ENCODE peak calls at places on chromosomes 7 and 10, in four cellular contexts. H is stimulated activated CD8-positive, alpha-beta memory T cell treated with anti-CD3 and anti-CD28 coated beads, Interleukin-12 subunit alpha, Interleukin-12 subunit beta, amount 100 ng/mL, for 1 hour; Q is T follicular helper cell; N is RPMI7951. P is an unnamed sample.

GRCh38 chr10:133170092-133170491 is 10.1 kb downstream of the KNDC1 start:
- DNase-seq in H (no peak), N (no peak), Q (no peak), P (no peak)

GRCh38 chr10:60101821-60102220 is 195.5 kb upstream of the CCDC6 start:
- DNase-seq in H (no peak), Q (no peak), N (no peak), P (no peak)

GRCh38 chr10:119346063-119346835 is 138.9 kb downstream of the GRK5 start:
- DNase-seq in H (no peak), Q (no peak), N (no peak), P (no peak)

GRCh38 chr10:104906112-104906511 is 265.0 kb downstream of the SORCS3 start:
- DNase-seq in Q (no peak), H (no peak), N (no peak), P (no peak)

GRCh38 chr10:71326464-71326881 is 7.4 kb downstream of the SLC29A3 start:
- DNase-seq in H (no peak), Q (no peak), N (no peak), P (no peak)

GRCh38 chr10:104109908-104110662 is 11.9 kb upstream of the SFR1 start:
- DNase-seq in Q (no peak), H (no peak), N (peak), P (no peak)

GRCh38 chr7:11807000-11807399 is 25.0 kb downstream of the THSD7A start:
- DNase-seq in H (no peak), N (no peak), Q (no peak), P (no peak)

GRCh38 chr10:99731296-99732032 is 463 bp downstream of the COX15 start:
- DNase-seq in Q (no peak), H (no peak), N (no peak), P (no peak)

GRCh38 chr7:7505936-7506335 is 29.7 kb downstream of the COL28A1 start:
- DNase-seq in N (no peak), H (no peak), Q (no peak), P (no peak)

GRCh38 chr7:142463401-142463850 is 205.6 kb upstream of the PRSS58 start:
- DNase-seq in Q (no peak), N (no peak), H (no peak), P (no peak)

GRCh38 chr10:77601488-77601887 is 36.1 kb downstream of the KCNMA1 start:
- DNase-seq in Q (no peak), H (no peak), N (peak), P (no peak)

GRCh38 chr7:99193527-99194214 is 14.2 kb downstream of the KPNA7 start:
- DNase-seq in N (peak), Q (no peak), H (no peak), P (no peak)

GRCh38 chr7:16399265-16399801 is 22.0 kb downstream of the CRPPA start:
- DNase-seq in H (no peak), Q (no peak), N (no peak), P (no peak)

GRCh38 chr7:137445998-137446397 is 102.5 kb upstream of the PTN start:
- DNase-seq in H (no peak), Q (no peak), N (no peak), P (no peak)

GRCh38 chr7:22997871-22998515 is 15.9 kb downstream of the HYCC1 start:
- DNase-seq in H (no peak), N (no peak), Q (no peak), P (no peak)

GRCh38 chr10:61280303-61280702 is 172.9 kb downstream of the TMEM26 start:
- DNase-seq in N (peak), Q (no peak), H (no peak), P (no peak)

GRCh38 chr10:86971146-86971991 is 3.1 kb downstream of the ADIRF start:
- DNase-seq in N (peak), Q (peak), H (peak), P (peak)